ENCODE peak calls at places on chromosomes 2 and 18, in seven cellular contexts. P is stimulated activated CD4-positive, alpha-beta T cell treated with anti-CD3 and anti-CD28 coated beads, Interleukin-12 subunit alpha, Interleukin-12 subunit beta, amount 100 ng/mL, for 4 hours; X is retinal pigment epithelial cell; E is tibial artery; A is dermis microvascular lymphatic vessel endothelial cell; L is ELR; J is stimulated activated CD8-positive, alpha-beta memory T cell treated with anti-CD3 and anti-CD28 coated beads, Interleukin-15, amount 100 ng/mL, for 1 hour. F is an unnamed sample.

GRCh38 chr2:29115797-29116781 is 874 bp downstream of the CLIP4 start:
- DNase-seq in P (peak; percentile 28), X (peak; percentile 77), E (peak; percentile 86), A (no peak), L (peak; percentile 81), J (peak; percentile 25), F (peak; percentile 69)

GRCh38 chr2:95531254-95531771 is 46.8 kb upstream of the TRIM43B start:
- DNase-seq in P (no peak), X (no peak), E (no peak), A (no peak), L (no peak), J (no peak), F (no peak)

GRCh38 chr2:72116081-72116533 is 31.6 kb downstream of the CYP26B1 start:
- DNase-seq in P (no peak), X (no peak), E (no peak), A (no peak), L (no peak), J (no peak), F (no peak)

GRCh38 chr2:209662091-209662490 is 109.5 kb upstream of the UNC80 start:
- DNase-seq in P (no peak), X (no peak), E (no peak), A (no peak), L (no peak), J (no peak), F (no peak)

GRCh38 chr2:128534688-128535392 is 216.2 kb upstream of the HS6ST1 start:
- DNase-seq in P (no peak), X (no peak), E (no peak), A (no peak), L (no peak), J (no peak), F (no peak)

GRCh38 chr2:109331864-109332848 is 203.2 kb downstream of the SH3RF3 start:
- DNase-seq in P (no peak), X (no peak), E (peak; percentile 84), A (peak; percentile 72), L (peak; percentile 98), J (no peak), F (no peak)

GRCh38 chr2:8684421-8684884 is 2.6 kb downstream of the ID2 start:
- DNase-seq in P (no peak), X (no peak), E (peak; percentile 50), A (no peak), L (peak; percentile 37), J (no peak), F (no peak)

GRCh38 chr2:30031184-30031583 is 109.8 kb upstream of the ALK start:
- DNase-seq in P (no peak), X (no peak), E (no peak), A (no peak), L (no peak), J (no peak), F (no peak)

GRCh38 chr18:32383040-32383819 is 87.5 kb downstream of the GAREM1 start:
- DNase-seq in P (no peak), X (peak; percentile 70), E (no peak), A (no peak), L (no peak), J (no peak), F (no peak)

GRCh38 chr2:234873828-234874173 is 78.0 kb upstream of the SH3BP4 start:
- DNase-seq in P (no peak), X (no peak), E (no peak), A (peak; percentile 39), L (peak; percentile 17), J (no peak), F (no peak)

F was measured in activated naive CD8-positive, alpha-beta T cell treated with anti-CD3 and anti-CD28 coated beads, Interleukin-2, amount 10 ng/mL, durations not matched to agents 7 days and 5 days.